ENCODE peak calls at places on chromosome 2, in eight cellular contexts. M, S, H, J, U, N, W and O are unnamed samples. For H3K36me3 and H3K27me3, the result is how much of the 10 kb centered on the place peaks cover.

GRCh38 chr2:9548506-9548905 is 7.1 kb downstream of the ADAM17 start:
- DNase-seq in M (no peak), S (no peak), H (no peak), J (no peak), U (no peak), N (peak), W (no peak), O (no peak)

GRCh38 chr2:99335911-99336779 is at the start of gene TXNDC9:
- DNase-seq in M (peak), S (peak), H (peak), J (peak), U (peak), N (peak), W (peak), O (peak)

GRCh38 chr2:70977605-70978205 is 725 bp upstream of the ANKRD53 start:
- DNase-seq in M (peak), S (no peak), H (peak), J (peak), U (no peak), N (peak), W (no peak), O (peak)

GRCh38 chr2:109638807-109639206 is 24.6 kb downstream of the SOWAHC start:
- DNase-seq in M (no peak), S (no peak), H (no peak), J (no peak), U (no peak), N (peak), W (no peak), O (no peak)

GRCh38 chr2:1854747-1855146 is 110.4 kb upstream of the PXDN start:
- DNase-seq in M (no peak), S (no peak), H (no peak), J (no peak), U (no peak), N (peak), W (no peak), O (no peak)

GRCh38 chr2:121199281-121200010 is 85.6 kb downstream of the TFCP2L1 start:
- DNase-seq in M (no peak), S (no peak), H (peak), J (no peak), U (no peak), N (no peak), W (no peak), O (no peak)

GRCh38 chr2:224973112-224974016 is 68.9 kb downstream of the DOCK10 start:
- DNase-seq in M (no peak), S (no peak), H (no peak), J (peak), U (peak), N (no peak), W (no peak), O (peak)

GRCh38 chr2:206083602-206084467 is 2.1 kb downstream of the INO80D start:
- DNase-seq in M (no peak), S (no peak), H (no peak), J (peak), U (no peak), N (peak), W (no peak), O (no peak)

GRCh38 chr2:175003875-175004729 is 1.1 kb downstream of the CHN1 start:
- DNase-seq in M (no peak), S (peak), H (no peak), J (no peak), U (no peak), N (peak), W (no peak), O (no peak)

GRCh38 chr2:112048887-112049286 is 6.2 kb upstream of the TMEM87B start:
- DNase-seq in M (no peak), S (no peak), H (no peak), J (peak), U (no peak), N (peak), W (no peak), O (no peak)

GRCh38 chr2:177429688-177430325 is 37.2 kb downstream of the AGPS start:
- DNase-seq in M (no peak), S (no peak), H (no peak), J (no peak), U (no peak), N (peak), W (no peak), O (peak)

GRCh38 chr2:120064664-120065063 is 51.8 kb downstream of the EPB41L5 start:
- DNase-seq in M (no peak), S (no peak), H (no peak), J (no peak), U (no peak), N (no peak), W (no peak), O (no peak)

GRCh38 chr2:217142649-217143266 is 282.9 kb upstream of the TNP1 start:
- DNase-seq in M (no peak), S (no peak), H (no peak), J (peak), U (no peak), N (no peak), W (no peak), O (no peak)

GRCh38 chr2:29322011-29322410 is 206.8 kb downstream of the CLIP4 start:
- DNase-seq in M (no peak), S (no peak), H (no peak), J (no peak), U (no peak), N (peak), W (no peak), O (no peak)

GRCh38 chr2:239366740-239367139 is 34.1 kb downstream of the HDAC4 start:
- DNase-seq in M (no peak), S (no peak), H (peak), J (no peak), U (no peak), N (no peak), W (no peak), O (no peak)

GRCh38 chr2:178225011-178225817 is 30.9 kb downstream of the OSBPL6 start:
- DNase-seq in M (no peak), S (no peak), H (no peak), J (no peak), U (no peak), N (peak), W (no peak), O (peak)

GRCh38 chr2:239654266-239654665 is 253.4 kb upstream of the HDAC4 start:
- DNase-seq in M (no peak), S (no peak), H (no peak), J (no peak), U (no peak), N (no peak), W (no peak), O (no peak)

GRCh38 chr2:100071350-100072043 is 70.9 kb downstream of the AFF3 start:
- DNase-seq in M (no peak), S (no peak), H (no peak), J (no peak), U (no peak), N (no peak), W (no peak), O (no peak)

GRCh38 chr2:113370478-113371091 is 66.9 kb upstream of the ZNG1B start:
- DNase-seq in M (peak), S (peak), H (peak), J (peak), U (peak), N (peak), W (peak), O (peak)

GRCh38 chr2:19949071-19949470 is 40.8 kb downstream of the WDR35 start:
- DNase-seq in M (no peak), S (no peak), H (no peak), J (no peak), U (no peak), N (peak), W (no peak), O (no peak)

GRCh38 chr2:163345795-163346573 is 389.8 kb downstream of the FIGN start:
- DNase-seq in M (no peak), S (no peak), H (no peak), J (no peak), U (no peak), N (peak), W (no peak), O (no peak)

GRCh38 chr2:216776076-216776726 is 80.9 kb upstream of the IGFBP5 start:
- DNase-seq in M (no peak), S (no peak), H (no peak), J (no peak), U (no peak), N (peak), W (no peak), O (no peak)

GRCh38 chr2:212712991-212713390 is 174.4 kb upstream of the ERBB4 start:
- DNase-seq in M (no peak), S (no peak), H (no peak), J (no peak), U (no peak), N (peak), W (no peak), O (no peak)

GRCh38 chr2:216404010-216404618 is 8.2 kb upstream of the SMARCAL1 start:
- DNase-seq in M (no peak), S (peak), H (no peak), J (peak), U (peak), N (no peak), W (peak), O (no peak)

GRCh38 chr2:72144746-72145657 is 2.7 kb downstream of the CYP26B1 start:
- DNase-seq in M (peak), S (peak), H (peak), J (no peak), U (no peak), N (no peak), W (no peak), O (no peak)

GRCh38 chr2:134836986-134837385 is 1.4 kb upstream of the ACMSD start:
- DNase-seq in M (no peak), S (no peak), H (no peak), J (no peak), U (no peak), N (peak), W (no peak), O (peak)

GRCh38 chr2:134207589-134208209 is 46.2 kb upstream of the MGAT5 start:
- DNase-seq in M (no peak), S (peak), H (no peak), J (peak), U (peak), N (peak), W (peak), O (no peak)

GRCh38 chr2:29165362-29166236 is 50.4 kb downstream of the CLIP4 start:
- DNase-seq in M (no peak), S (no peak), H (no peak), J (no peak), U (no peak), N (peak), W (no peak), O (peak)

GRCh38 chr2:69482471-69482870 is 45.2 kb upstream of the NFU1 start:
- DNase-seq in M (no peak), S (no peak), H (no peak), J (no peak), U (no peak), N (no peak), W (no peak), O (peak)

GRCh38 chr2:228917195-228917594 is 353.9 kb downstream of the PID1 start:
- DNase-seq in M (no peak), S (no peak), H (no peak), J (no peak), U (no peak), N (peak), W (no peak), O (no peak)

GRCh38 chr2:37005118-37005868 is 39.0 kb upstream of the STRN start:
- DNase-seq in M (no peak), S (no peak), H (no peak), J (peak), U (no peak), N (no peak), W (no peak), O (no peak)

GRCh38 chr2:7997279-7997678 is 684.6 kb upstream of the ID2 start:
- DNase-seq in M (no peak), S (no peak), H (no peak), J (no peak), U (no peak), N (no peak), W (no peak), O (no peak)

GRCh38 chr2:66890286-66890812 is 455.4 kb downstream of the MEIS1 start:
- DNase-seq in M (no peak), S (no peak), H (no peak), J (no peak), U (no peak), N (peak), W (no peak), O (no peak)

GRCh38 chr2:47724221-47724981 is 58.5 kb upstream of the MSH6 start:
- DNase-seq in M (no peak), S (no peak), H (no peak), J (peak), U (no peak), N (peak), W (no peak), O (peak)

GRCh38 chr2:144210076-144210475 is 309.8 kb downstream of the ZEB2 start:
- DNase-seq in M (no peak), S (no peak), H (no peak), J (no peak), U (no peak), N (no peak), W (no peak), O (no peak)

GRCh38 chr2:230170532-230170931 is 49.3 kb downstream of the SP110 start:
- DNase-seq in M (no peak), S (peak), H (no peak), J (peak), U (no peak), N (no peak), W (no peak), O (no peak)
- H3K36me3 ChIP-seq in M (under half), S (under half), H (under half), J (under half), U (under half), N (under half), W (under half), O (under half)

DNA sequence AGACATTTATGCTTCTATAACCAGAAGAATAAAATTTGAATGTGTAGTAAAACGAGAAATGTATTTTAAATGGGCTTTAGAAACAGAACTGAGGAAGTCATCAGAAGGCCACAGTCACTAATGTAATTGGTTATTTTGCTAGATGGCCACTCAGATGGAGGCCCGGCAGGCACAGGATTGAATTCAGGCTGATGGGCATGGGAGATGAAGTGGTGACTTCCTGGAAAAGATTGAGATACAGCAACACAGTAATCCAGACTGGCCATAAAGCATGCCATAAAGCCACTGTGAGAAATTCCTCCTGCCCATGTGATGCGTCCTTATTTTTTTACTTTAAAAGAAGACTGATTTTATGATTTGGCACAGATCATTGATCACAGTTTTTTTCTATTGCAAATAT is 297.7 kb downstream of the ICOS start:
- DNase-seq in M (no peak), S (no peak), H (no peak), J (no peak), U (no peak), N (no peak), W (no peak), O (no peak)
- H3K4me3 ChIP-seq in M (no peak), S (no peak), H (no peak), J (no peak), U (no peak), N (no peak), W (no peak), O (no peak)

DNA sequence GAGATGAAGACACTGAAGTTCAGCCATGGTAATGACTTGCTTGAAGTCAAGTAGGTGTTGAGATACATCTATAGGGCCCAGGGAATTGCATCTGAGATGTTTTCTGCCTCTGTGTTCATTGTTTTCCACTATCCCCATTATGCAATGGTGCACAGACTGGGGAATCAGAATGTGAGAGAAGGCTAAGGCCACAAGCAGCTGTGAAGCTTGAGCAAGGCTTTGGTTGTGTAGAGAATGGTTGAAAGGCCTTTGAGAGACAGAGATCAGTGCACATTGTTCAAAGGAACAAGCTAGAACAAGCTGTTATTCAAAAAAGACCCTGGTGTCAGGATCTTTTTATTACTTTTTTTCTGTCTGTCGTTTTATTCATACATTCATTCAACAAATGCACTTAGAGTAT is 82.3 kb downstream of the MYO1B start:
- DNase-seq in M (no peak), S (no peak), H (no peak), J (no peak), U (no peak), N (no peak), W (no peak), O (no peak)
- H3K27me3 ChIP-seq in M (under half), S (under half), H (under half), J (under half), U (under half), N (under half), W (under half), O (under half)

DNA sequence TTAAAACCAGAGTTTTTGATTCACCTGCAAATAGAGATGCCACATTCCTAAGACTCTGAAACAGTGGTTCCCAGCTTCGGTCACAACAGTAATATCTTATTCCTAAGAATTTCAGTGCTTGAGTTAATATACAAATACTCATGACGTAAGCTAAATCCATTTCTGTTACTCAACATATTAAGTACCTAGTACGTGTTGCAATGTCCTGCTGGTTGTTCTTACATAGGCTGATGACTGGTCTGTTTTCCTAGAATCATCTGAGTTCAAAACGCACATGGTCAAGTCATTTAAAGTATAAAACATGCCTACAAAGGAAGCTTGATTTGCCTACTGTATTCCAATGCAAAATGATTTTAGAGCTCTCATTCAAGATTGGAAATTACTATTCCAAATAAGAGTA is 7.2 kb downstream of the NCL start:
- DNase-seq in M (no peak), S (no peak), H (no peak), J (no peak), U (no peak), N (no peak), W (no peak), O (no peak)
- H3K36me3 ChIP-seq in M (half or more), S (half or more), H (half or more), J (under half), U (half or more), N (under half), W (half or more), O (under half)

DNA sequence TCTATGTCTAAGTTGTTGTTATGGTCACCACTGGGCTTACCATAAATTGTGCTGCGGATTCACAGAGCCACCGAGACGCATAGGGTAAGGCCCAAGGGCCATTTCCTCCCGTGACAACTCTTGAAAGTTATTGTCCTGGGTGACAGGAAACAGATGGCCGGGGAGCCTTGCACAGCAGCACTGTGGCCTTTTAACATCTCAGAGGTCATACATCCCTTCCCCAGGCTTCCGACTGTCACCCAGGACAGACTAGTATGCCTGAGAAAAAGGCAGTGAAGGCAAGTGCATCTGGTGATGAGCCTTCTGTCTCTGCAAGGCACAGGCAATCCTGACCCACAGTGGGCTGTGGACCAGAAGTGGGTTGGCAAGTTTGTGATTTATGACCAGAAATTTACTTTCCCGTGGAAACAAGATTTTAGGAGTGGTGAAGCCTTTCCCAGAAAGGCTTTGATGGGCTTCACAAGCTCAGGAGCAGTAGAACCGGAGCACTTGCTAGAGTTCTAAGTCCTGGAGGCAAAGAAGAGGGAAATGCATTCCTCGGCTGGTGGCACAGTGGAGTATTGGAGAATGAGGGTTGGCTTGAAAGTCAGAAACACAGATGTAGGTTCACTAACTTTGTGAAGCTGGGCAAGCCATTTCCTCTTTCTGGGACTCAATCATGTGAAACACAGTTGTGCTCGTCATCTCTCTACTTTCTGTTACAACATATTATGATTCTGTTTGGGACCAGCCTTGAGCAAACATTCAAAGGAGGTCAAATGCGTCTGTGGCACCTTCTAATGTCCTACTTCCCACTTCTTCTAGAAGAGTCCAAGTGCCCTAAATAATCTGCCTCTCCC is 2.0 kb upstream of the CAPN14 start:
- DNase-seq in M (peak), S (no peak), H (no peak), J (no peak), U (no peak), N (no peak), W (no peak), O (no peak)
- H3K4me3 ChIP-seq in M (no peak), S (no peak), H (no peak), J (no peak), U (no peak), N (no peak), W (no peak), O (no peak)

DNA sequence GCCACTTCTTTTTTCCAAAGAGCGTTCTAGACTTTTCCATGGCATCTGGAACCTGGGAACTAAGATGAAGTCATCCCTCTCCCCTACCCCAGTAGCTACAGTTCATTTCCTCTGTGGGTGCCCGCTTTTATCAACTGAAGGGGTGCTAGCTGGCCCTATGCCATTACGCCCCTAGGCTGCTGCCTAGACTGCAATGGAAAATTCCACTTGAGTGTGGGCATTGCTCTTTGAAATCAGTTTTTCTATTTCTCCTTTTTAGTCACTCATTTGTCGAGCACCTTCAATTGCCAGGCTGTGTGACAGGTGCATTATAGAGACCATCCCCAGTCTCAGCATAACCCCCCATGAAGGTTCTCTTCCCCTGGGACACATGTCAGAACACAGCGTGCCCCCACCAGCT is 7.3 kb downstream of the TEX51 start:
- DNase-seq in M (peak), S (no peak), H (no peak), J (no peak), U (no peak), N (no peak), W (no peak), O (no peak)
- H3K27me3 ChIP-seq in M (under half), S (under half), H (under half), J (under half), U (under half), N (under half), W (under half), O (under half)

DNA sequence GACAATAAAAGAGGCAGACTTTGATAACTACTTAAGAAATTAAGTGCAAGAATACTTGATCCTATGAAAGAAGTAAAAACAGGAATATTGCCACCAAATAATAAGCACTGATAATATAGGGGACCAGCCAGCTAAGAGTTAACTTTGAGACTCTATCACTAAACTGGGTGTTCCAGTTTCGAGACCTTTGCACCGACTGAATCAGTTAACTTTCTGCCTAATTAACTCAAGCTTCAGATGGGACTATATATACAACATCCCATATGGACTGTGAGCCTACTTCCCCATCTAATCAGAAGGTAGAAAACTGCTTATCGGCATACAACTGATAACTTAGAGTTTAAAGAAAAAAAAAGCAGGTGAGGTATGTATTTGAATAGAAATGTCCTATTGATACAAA is 25.8 kb upstream of the SLC9A2 start:
- DNase-seq in M (no peak), S (no peak), H (no peak), J (no peak), U (no peak), N (no peak), W (no peak), O (no peak)
- H3K36me3 ChIP-seq in M (under half), S (under half), H (under half), J (under half), U (under half), N (under half), W (under half), O (under half)